ENCODE peak calls at places on chromosomes 11 and 22, in eight cellular contexts. One of them, this sample, is unnamed.

GRCh38 chr22:49643466-49643865 is 184.2 kb downstream of the BRD1 start:
- DNase-seq in brain microvascular endothelial cell: no peak
- DNase-seq in AG10803: no peak
- DNase-seq in B cell: no peak
- DNase-seq in lung: no peak
- DNase-seq in A549: no peak
- DNase-seq in H9: no peak
- DNase-seq in fibroblast of lung: no peak
- DNase-seq in this sample: no peak

GRCh38 chr11:111370270-111370901 is 8.7 kb downstream of the POU2AF1 start:
- DNase-seq in brain microvascular endothelial cell: no peak
- DNase-seq in AG10803: no peak
- DNase-seq in B cell: no peak
- DNase-seq in lung: no peak
- DNase-seq in A549: no peak
- DNase-seq in H9: no peak
- DNase-seq in fibroblast of lung: no peak
- DNase-seq in this sample: no peak

GRCh38 chr11:34501500-34501899 is 12.1 kb downstream of the ELF5 start:
- DNase-seq in brain microvascular endothelial cell: peak
- DNase-seq in AG10803: peak
- DNase-seq in B cell: no peak
- DNase-seq in lung: peak
- DNase-seq in A549: no peak
- DNase-seq in H9: no peak
- DNase-seq in fibroblast of lung: peak
- DNase-seq in this sample: no peak

GRCh38 chr22:46079093-46079860 is 71.0 kb upstream of the PPARA start:
- DNase-seq in brain microvascular endothelial cell: no peak
- DNase-seq in AG10803: no peak
- DNase-seq in B cell: no peak
- DNase-seq in lung: no peak
- DNase-seq in A549: no peak
- DNase-seq in H9: no peak
- DNase-seq in fibroblast of lung: no peak
- DNase-seq in this sample: no peak

GRCh38 chr11:121321614-121322243 is 29.2 kb downstream of the SC5D start:
- DNase-seq in brain microvascular endothelial cell: no peak
- DNase-seq in AG10803: peak
- DNase-seq in B cell: peak
- DNase-seq in lung: no peak
- DNase-seq in A549: no peak
- DNase-seq in H9: peak
- DNase-seq in fibroblast of lung: peak
- DNase-seq in this sample: peak

GRCh38 chr11:66443602-66444001 is 5.0 kb upstream of the MRPL11 start:
- DNase-seq in brain microvascular endothelial cell: peak
- DNase-seq in AG10803: peak
- DNase-seq in B cell: no peak
- DNase-seq in lung: no peak
- DNase-seq in A549: peak
- DNase-seq in H9: no peak
- DNase-seq in fibroblast of lung: peak
- DNase-seq in this sample: no peak

GRCh38 chr11:119207300-119207570 is 1.1 kb downstream of the CBL start:
- DNase-seq in brain microvascular endothelial cell: no peak
- DNase-seq in AG10803: peak
- DNase-seq in B cell: peak
- DNase-seq in lung: no peak
- DNase-seq in A549: no peak
- DNase-seq in H9: no peak
- DNase-seq in fibroblast of lung: peak
- DNase-seq in this sample: no peak

GRCh38 chr11:1830500-1831223 is 4.1 kb upstream of the SYT8 start:
- DNase-seq in brain microvascular endothelial cell: no peak
- DNase-seq in AG10803: no peak
- DNase-seq in B cell: no peak
- DNase-seq in lung: peak
- DNase-seq in A549: no peak
- DNase-seq in H9: no peak
- DNase-seq in fibroblast of lung: no peak
- DNase-seq in this sample: no peak

GRCh38 chr11:116721983-116722382 is 50.8 kb downstream of the BUD13 start:
- DNase-seq in brain microvascular endothelial cell: no peak
- DNase-seq in AG10803: no peak
- DNase-seq in B cell: no peak
- DNase-seq in lung: no peak
- DNase-seq in A549: no peak
- DNase-seq in H9: no peak
- DNase-seq in fibroblast of lung: no peak
- DNase-seq in this sample: no peak

GRCh38 chr11:118653684-118654390 is 25.6 kb downstream of the TREH start:
- DNase-seq in brain microvascular endothelial cell: no peak
- DNase-seq in AG10803: no peak
- DNase-seq in B cell: no peak
- DNase-seq in lung: no peak
- DNase-seq in A549: no peak
- DNase-seq in H9: no peak
- DNase-seq in fibroblast of lung: no peak
- DNase-seq in this sample: no peak

GRCh38 chr11:1025410-1026162 is 10.9 kb downstream of the MUC6 start:
- DNase-seq in brain microvascular endothelial cell: no peak
- DNase-seq in AG10803: no peak
- DNase-seq in B cell: no peak
- DNase-seq in lung: no peak
- DNase-seq in A549: no peak
- DNase-seq in H9: no peak
- DNase-seq in fibroblast of lung: no peak
- DNase-seq in this sample: no peak

GRCh38 chr11:131938321-131938751 is 567.9 kb downstream of the NTM start:
- DNase-seq in brain microvascular endothelial cell: no peak
- DNase-seq in AG10803: no peak
- DNase-seq in B cell: no peak
- DNase-seq in lung: no peak
- DNase-seq in A549: no peak
- DNase-seq in H9: no peak
- DNase-seq in fibroblast of lung: no peak
- DNase-seq in this sample: no peak

GRCh38 chr11:86814775-86815174 is 14.4 kb downstream of the PRSS23 start:
- DNase-seq in brain microvascular endothelial cell: no peak
- DNase-seq in AG10803: peak
- DNase-seq in B cell: no peak
- DNase-seq in lung: no peak
- DNase-seq in A549: no peak
- DNase-seq in H9: no peak
- DNase-seq in fibroblast of lung: peak
- DNase-seq in this sample: no peak

GRCh38 chr11:119525180-119525854 is 102.3 kb upstream of the THY1 start:
- DNase-seq in brain microvascular endothelial cell: no peak
- DNase-seq in AG10803: no peak
- DNase-seq in B cell: no peak
- DNase-seq in lung: no peak
- DNase-seq in A549: no peak
- DNase-seq in H9: no peak
- DNase-seq in fibroblast of lung: no peak
- DNase-seq in this sample: no peak

GRCh38 chr11:25119416-25119815 is 622.6 kb downstream of the LUZP2 start:
- DNase-seq in brain microvascular endothelial cell: no peak
- DNase-seq in AG10803: no peak
- DNase-seq in B cell: no peak
- DNase-seq in lung: no peak
- DNase-seq in A549: no peak
- DNase-seq in H9: no peak
- DNase-seq in fibroblast of lung: no peak
- DNase-seq in this sample: no peak

GRCh38 chr11:116500002-116500832 is 272.6 kb downstream of the BUD13 start:
- DNase-seq in brain microvascular endothelial cell: no peak
- DNase-seq in AG10803: no peak
- DNase-seq in B cell: no peak
- DNase-seq in lung: no peak
- DNase-seq in A549: no peak
- DNase-seq in H9: no peak
- DNase-seq in fibroblast of lung: no peak
- DNase-seq in this sample: no peak

GRCh38 chr11:65439331-65440181 is 17.0 kb downstream of the NEAT1 start:
- DNase-seq in brain microvascular endothelial cell: peak
- DNase-seq in AG10803: peak
- DNase-seq in B cell: no peak
- DNase-seq in lung: no peak
- DNase-seq in A549: no peak
- DNase-seq in H9: no peak
- DNase-seq in fibroblast of lung: peak
- DNase-seq in this sample: no peak

DNA sequence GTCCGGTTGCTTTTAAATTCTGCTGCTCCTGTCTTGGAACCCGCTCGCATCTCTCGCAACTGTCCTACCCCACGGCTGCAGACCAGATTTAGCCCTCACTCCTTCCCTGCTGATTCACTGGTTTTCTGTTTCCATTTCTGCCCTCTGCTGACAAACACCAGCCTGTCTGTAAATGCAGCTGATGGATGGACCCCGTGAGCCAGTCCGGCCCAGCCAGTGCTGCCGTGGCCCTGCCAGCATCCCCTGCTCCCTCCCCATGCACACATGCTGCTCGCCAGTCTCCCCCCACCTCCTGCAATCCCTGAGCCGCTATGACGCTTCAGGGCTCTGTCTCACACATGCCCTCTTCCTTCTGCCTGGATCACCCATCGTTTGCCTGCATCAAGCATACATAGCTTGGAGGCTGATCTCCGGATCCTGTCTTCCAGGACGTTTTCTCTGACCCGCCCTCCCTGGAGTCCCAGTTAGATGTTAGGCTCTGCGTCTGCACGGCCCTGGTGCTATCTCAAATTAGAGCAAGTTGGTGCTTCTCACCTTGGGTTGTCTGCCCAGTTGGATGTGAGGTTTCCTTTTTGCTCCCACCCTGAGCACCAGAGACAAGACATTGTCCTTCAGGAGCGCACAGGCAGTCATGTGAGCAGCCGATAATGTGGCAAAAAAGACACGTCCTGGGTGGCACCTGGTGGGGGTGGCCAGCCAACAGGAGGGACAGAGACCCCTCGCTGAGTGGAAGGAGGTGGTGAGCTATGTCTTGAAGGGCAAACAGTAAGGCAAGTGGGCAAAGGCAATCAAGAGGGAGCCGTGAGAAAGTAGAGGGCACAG is 4.3 kb upstream of the ACR start:
- DNase-seq in brain microvascular endothelial cell: no peak
- DNase-seq in AG10803: peak
- DNase-seq in B cell: no peak
- DNase-seq in lung: no peak
- DNase-seq in A549: no peak
- DNase-seq in H9: no peak
- DNase-seq in fibroblast of lung: peak
- DNase-seq in this sample: no peak
- TF ChIP-seq CTCF in brain microvascular endothelial cell: no peak
- TF ChIP-seq CTCF in AG10803: peak
- TF ChIP-seq CTCF in B cell: no peak
- TF ChIP-seq CTCF in lung: no peak
- TF ChIP-seq CTCF in A549: no peak
- TF ChIP-seq CTCF in H9: no peak
- TF ChIP-seq CTCF in fibroblast of lung: no peak
- TF ChIP-seq CTCF in this sample: no peak

GRCh38 chr22:39309364-39309861 is 10.0 kb downstream of the RPL3 start:
- DNase-seq in brain microvascular endothelial cell: peak
- DNase-seq in AG10803: peak
- DNase-seq in B cell: no peak
- DNase-seq in lung: no peak
- DNase-seq in A549: no peak
- DNase-seq in H9: peak
- DNase-seq in fibroblast of lung: peak
- DNase-seq in this sample: no peak
- TF ChIP-seq CTCF in brain microvascular endothelial cell: peak
- TF ChIP-seq CTCF in AG10803: peak
- TF ChIP-seq CTCF in B cell: no peak
- TF ChIP-seq CTCF in lung: no peak
- TF ChIP-seq CTCF in A549: no peak
- TF ChIP-seq CTCF in H9: peak
- TF ChIP-seq CTCF in fibroblast of lung: peak
- TF ChIP-seq CTCF in this sample: no peak

DNA sequence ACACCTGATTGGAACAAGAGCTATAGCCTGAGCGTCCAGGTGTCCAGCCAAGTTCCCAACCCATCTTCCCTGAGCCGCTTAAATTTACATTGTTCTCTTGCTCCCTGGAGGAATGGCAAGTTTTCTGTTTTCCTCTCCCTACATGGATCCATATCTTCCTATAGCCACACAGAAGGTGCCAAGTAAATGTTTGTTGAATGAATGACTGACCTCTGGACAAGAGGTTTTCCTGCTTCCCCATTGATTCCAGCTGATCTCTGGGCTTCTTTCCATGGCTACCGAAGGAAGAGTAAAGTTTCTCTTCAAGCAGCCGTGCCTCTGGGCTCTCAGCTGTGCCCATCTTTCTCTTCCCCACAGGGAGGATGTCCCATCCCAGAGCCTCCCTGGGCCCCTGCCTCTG is 107.5 kb downstream of the MICAL2 start:
- DNase-seq in brain microvascular endothelial cell: no peak
- DNase-seq in AG10803: no peak
- DNase-seq in B cell: no peak
- DNase-seq in lung: no peak
- DNase-seq in A549: no peak
- DNase-seq in H9: no peak
- DNase-seq in fibroblast of lung: no peak
- DNase-seq in this sample: no peak
- TF ChIP-seq CTCF in brain microvascular endothelial cell: no peak
- TF ChIP-seq CTCF in AG10803: no peak
- TF ChIP-seq CTCF in B cell: no peak
- TF ChIP-seq CTCF in lung: no peak
- TF ChIP-seq CTCF in A549: no peak
- TF ChIP-seq CTCF in H9: no peak
- TF ChIP-seq CTCF in fibroblast of lung: no peak
- TF ChIP-seq CTCF in this sample: no peak

GRCh38 chr11:32312206-32312817 is 123.0 kb downstream of the WT1 start:
- DNase-seq in brain microvascular endothelial cell: peak
- DNase-seq in AG10803: no peak
- DNase-seq in B cell: no peak
- DNase-seq in lung: no peak
- DNase-seq in A549: peak
- DNase-seq in H9: no peak
- DNase-seq in fibroblast of lung: peak
- DNase-seq in this sample: no peak

GRCh38 chr11:32310218-32310601 is 125.1 kb downstream of the WT1 start:
- DNase-seq in brain microvascular endothelial cell: no peak
- DNase-seq in AG10803: peak
- DNase-seq in B cell: no peak
- DNase-seq in lung: peak
- DNase-seq in A549: no peak
- DNase-seq in H9: no peak
- DNase-seq in fibroblast of lung: peak
- DNase-seq in this sample: no peak

GRCh38 chr11:32315121-32315520 is 120.2 kb downstream of the WT1 start:
- DNase-seq in brain microvascular endothelial cell: no peak
- DNase-seq in AG10803: no peak
- DNase-seq in B cell: no peak
- DNase-seq in lung: no peak
- DNase-seq in A549: no peak
- DNase-seq in H9: no peak
- DNase-seq in fibroblast of lung: no peak
- DNase-seq in this sample: no peak

GRCh38 chr11:32311351-32312077 is 123.8 kb downstream of the WT1 start:
- DNase-seq in brain microvascular endothelial cell: no peak
- DNase-seq in AG10803: no peak
- DNase-seq in B cell: no peak
- DNase-seq in lung: no peak
- DNase-seq in A549: no peak
- DNase-seq in H9: no peak
- DNase-seq in fibroblast of lung: no peak
- DNase-seq in this sample: no peak

GRCh38 chr11:32312865-32313403 is 122.4 kb downstream of the WT1 start:
- DNase-seq in brain microvascular endothelial cell: peak
- DNase-seq in AG10803: peak
- DNase-seq in B cell: no peak
- DNase-seq in lung: peak
- DNase-seq in A549: peak
- DNase-seq in H9: peak
- DNase-seq in fibroblast of lung: peak
- DNase-seq in this sample: peak
- TF ChIP-seq CTCF in brain microvascular endothelial cell: peak
- TF ChIP-seq CTCF in AG10803: peak
- TF ChIP-seq CTCF in B cell: peak
- TF ChIP-seq CTCF in lung: peak
- TF ChIP-seq CTCF in A549: peak
- TF ChIP-seq CTCF in H9: peak
- TF ChIP-seq CTCF in fibroblast of lung: peak
- TF ChIP-seq CTCF in this sample: peak

This sample was measured in GM20000.